ENCODE peak calls at places on chromosomes 11 and 22, in six cellular contexts. F is K562, K is tibial nerve, S is A549, O is transverse colon, M is thyroid gland. T is an unnamed sample.
A peak's percentile ranks its signal among the peaks of the same experiment; 100 is the strongest.

GRCh38 chr11:40185793-40186192 is 1273.7 kb downstream of the LRRC4C start:
- DNase-seq in S (no peak), M (no peak), F (no peak), K (no peak), O (no peak), T (no peak)

GRCh38 chr11:86551693-86552092 is 120.7 kb downstream of the ME3 start:
- DNase-seq in M (no peak), F (no peak), K (no peak), O (no peak), S (no peak), T (no peak)

GRCh38 chr22:39240841-39241631 is 3.7 kb downstream of the PDGFB start:
- DNase-seq in K (peak; percentile 36), M (peak; percentile 77), S (peak; percentile 61), O (peak; percentile 73), F (peak; percentile 38), T (peak; percentile 86)

GRCh38 chr22:25406510-25407210 is 157.8 kb upstream of the GRK3 start:
- DNase-seq in M (no peak), F (no peak), K (no peak), O (no peak), S (no peak), T (peak; percentile 73)

GRCh38 chr22:37764622-37765021 is 43.1 kb upstream of the GCAT start:
- DNase-seq in K (no peak), F (no peak), O (no peak), M (no peak), S (no peak), T (no peak)

GRCh38 chr11:82089426-82089825 is 644.2 kb downstream of the FAM181B start:
- DNase-seq in K (no peak), M (no peak), F (no peak), S (no peak), O (no peak), T (no peak)

GRCh38 chr11:19793356-19793755 is 80.7 kb downstream of the NAV2 start:
- DNase-seq in O (peak; percentile 66), F (no peak), M (no peak), K (no peak), S (no peak), T (no peak)

GRCh38 chr11:124285610-124286344 is 28.0 kb downstream of the OR8D1 start:
- DNase-seq in F (no peak), S (no peak), O (no peak), M (no peak), K (no peak), T (no peak)

GRCh38 chr22:32545801-32546200 is 71.2 kb downstream of the FBXO7 start:
- DNase-seq in O (no peak), K (no peak), M (no peak), S (no peak), F (no peak), T (peak; percentile 62)

GRCh38 chr11:82899957-82900276 is 313 bp downstream of the PRCP start:
- DNase-seq in M (no peak), O (no peak), S (no peak), K (no peak), F (no peak), T (no peak)

GRCh38 chr22:37662039-37662438 is 3.5 kb downstream of the PDXP start:
- DNase-seq in S (no peak), F (no peak), K (no peak), M (no peak), O (no peak), T (no peak)

GRCh38 chr11:8106679-8107078 is 25.7 kb downstream of the TUB start:
- DNase-seq in O (no peak), F (no peak), K (no peak), M (no peak), S (no peak), T (no peak)

GRCh38 chr11:128575956-128576340 is 11.4 kb downstream of the ETS1 start:
- DNase-seq in S (no peak), O (peak; percentile 39), K (no peak), F (no peak), M (peak; percentile 35), T (peak; percentile 74)

GRCh38 chr11:13949876-13950275 is 12.6 kb upstream of the SPON1 start:
- DNase-seq in F (no peak), M (no peak), S (no peak), K (no peak), O (no peak), T (no peak)

GRCh38 chr11:1395773-1396374 is 6.1 kb downstream of the BRSK2 start:
- DNase-seq in O (no peak), S (no peak), M (no peak), K (no peak), F (no peak), T (no peak)

GRCh38 chr11:1397146-1397861 is 7.6 kb downstream of the BRSK2 start:
- DNase-seq in O (no peak), K (no peak), S (no peak), F (no peak), M (no peak), T (no peak)

GRCh38 chr11:1396375-1396841 is 6.7 kb downstream of the BRSK2 start:
- DNase-seq in F (no peak), S (no peak), M (no peak), O (no peak), K (no peak), T (no peak)

GRCh38 chr11:1393038-1393710 is 3.4 kb downstream of the BRSK2 start:
- DNase-seq in S (no peak), O (no peak), F (no peak), K (no peak), M (no peak), T (no peak)

DNA sequence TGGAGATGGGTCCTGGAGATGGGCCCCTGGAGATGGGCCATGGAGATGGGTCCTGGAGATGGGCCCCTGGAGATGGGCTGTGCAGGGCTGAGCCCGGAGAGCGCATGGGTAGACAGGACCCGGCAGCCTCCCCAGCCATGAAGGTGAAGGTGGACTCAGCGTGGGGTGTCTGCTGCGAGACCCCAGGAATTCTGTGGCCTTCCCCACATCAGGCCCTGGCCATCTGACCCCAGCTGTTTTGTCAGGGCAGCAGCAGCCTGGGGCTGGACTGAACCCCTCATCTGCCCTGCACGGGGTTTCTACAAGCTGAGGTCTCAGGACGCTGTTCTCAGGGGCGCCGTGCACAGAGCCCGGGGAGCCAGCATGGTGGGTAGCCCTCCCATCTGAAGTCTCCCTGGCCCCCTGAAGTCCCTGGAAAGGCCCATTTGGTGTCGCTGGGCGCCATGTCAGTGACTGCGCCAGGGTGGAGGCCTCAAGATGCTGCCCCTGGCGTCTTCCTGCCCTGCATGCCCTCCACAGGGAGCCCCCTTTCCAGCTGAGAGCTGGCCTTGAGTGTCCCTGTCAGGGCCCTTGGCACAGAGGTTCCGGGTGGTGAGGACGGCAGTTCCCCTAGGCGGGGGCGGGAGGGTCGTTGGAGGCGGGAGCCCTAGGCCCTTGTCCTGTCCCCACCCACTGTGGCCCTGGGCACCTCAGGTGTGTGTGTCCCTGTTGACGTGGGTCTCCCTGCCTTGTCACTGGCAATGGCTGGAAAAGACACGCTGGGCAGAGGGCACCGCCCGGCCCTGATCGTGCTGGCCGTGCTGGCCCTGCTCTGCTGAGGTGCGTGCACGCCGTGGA is 5.4 kb downstream of the BRSK2 start:
- DNase-seq in O (no peak), S (no peak), F (no peak), K (no peak), M (no peak), T (no peak)
- TF ChIP-seq POLR2A in O (no peak), S (no peak), F (no peak), K (no peak), M (no peak), T (no peak)

DNA sequence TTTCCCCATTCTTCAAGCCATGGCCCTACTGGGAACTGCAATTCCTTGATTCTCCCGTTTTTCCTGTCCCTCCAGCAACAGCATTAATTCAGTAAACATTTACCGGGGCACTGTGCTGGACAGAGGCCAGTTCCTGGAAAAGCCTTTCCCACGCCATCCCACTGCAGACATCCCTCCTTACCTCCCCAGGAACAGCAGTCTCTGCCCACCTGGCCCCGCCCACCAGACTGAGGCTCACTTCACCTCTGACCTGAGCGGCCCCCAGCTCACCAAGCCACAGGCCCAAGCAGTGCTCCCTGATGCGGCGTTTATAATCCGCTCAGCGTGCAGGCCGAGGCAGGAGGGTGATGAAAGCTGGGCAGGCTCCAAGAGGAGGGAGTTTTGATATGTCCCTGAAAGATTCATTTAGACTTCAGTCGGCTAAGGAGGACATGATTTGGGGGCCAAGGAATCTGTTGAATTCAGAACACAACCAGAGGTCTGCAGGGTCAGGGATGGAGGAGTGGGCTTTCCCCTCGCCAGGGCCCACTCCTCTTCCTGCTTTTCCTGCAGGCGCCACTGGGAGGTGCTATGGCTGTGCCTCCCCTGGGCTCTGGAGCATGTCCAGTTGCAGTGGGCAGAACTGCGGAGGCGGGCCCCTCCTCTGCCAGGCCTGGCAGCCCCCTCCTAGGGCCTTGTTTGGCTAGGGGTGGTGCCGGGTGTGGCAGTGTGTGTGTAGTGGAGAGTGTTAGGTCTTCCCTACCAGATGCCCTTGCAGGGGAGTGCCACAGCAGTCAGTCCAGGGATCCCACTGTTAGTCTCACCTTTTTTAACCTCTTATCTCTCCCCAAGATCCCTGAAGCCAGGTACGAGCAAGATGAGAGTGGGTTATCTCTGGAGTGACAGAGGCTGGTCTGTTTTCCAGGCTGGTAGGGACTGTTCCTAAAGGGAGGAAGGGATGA is 1.4 kb upstream of the TAGLN start:
- DNase-seq in O (peak; percentile 71), K (no peak), F (peak; percentile 50), M (peak; percentile 33), S (peak; percentile 24), T (peak; percentile 95)
- H3K4me3 ChIP-seq in O (peak overlapping the region; percentile 43), K (no peak overlapping the region), F (no peak overlapping the region), M (no peak overlapping the region), S (no peak overlapping the region), T (peak overlapping the region; percentile 90)

GRCh38 chr11:118621898-118622375 is 14.5 kb downstream of the PHLDB1 start:
- DNase-seq in S (no peak), F (no peak), K (no peak), M (no peak), O (no peak), T (no peak)
- TF ChIP-seq POLR2A in S (no peak), F (no peak), K (no peak), M (no peak), O (no peak), T (peak; percentile 21)

GRCh38 chr11:119081682-119082081 is 3.0 kb upstream of the HMBS start:
- DNase-seq in M (no peak), K (no peak), F (no peak), S (no peak), O (no peak), T (no peak)

GRCh38 chr11:119078675-119079420 is 5.8 kb upstream of the HMBS start:
- DNase-seq in O (no peak), K (no peak), F (no peak), M (no peak), S (no peak), T (no peak)

GRCh38 chr11:119077839-119078238 is 6.8 kb upstream of the HMBS start:
- DNase-seq in F (no peak), S (no peak), K (no peak), O (no peak), M (no peak), T (no peak)
- H3K4me3 ChIP-seq in F (no peak overlapping the region), S (no peak overlapping the region), K (no peak overlapping the region), O (no peak overlapping the region), M (no peak overlapping the region), T (no peak overlapping the region)